ENCODE peak calls at places on chromosomes 2 and 18, in five cellular contexts. R, T, I, H and A are unnamed samples.

GRCh38 chr2:221019668-221020067 is 552.4 kb downstream of the EPHA4 start:
- DNase-seq in R (no peak), T (no peak), I (no peak), H (no peak), A (no peak)

GRCh38 chr2:192593561-192593960 is 398.8 kb upstream of the TMEFF2 start:
- DNase-seq in R (no peak), T (no peak), I (no peak), H (no peak), A (no peak)

GRCh38 chr2:38128653-38129052 is 52.7 kb upstream of the CYP1B1 start:
- DNase-seq in R (no peak), T (no peak), I (no peak), H (peak), A (no peak)

GRCh38 chr2:74835831-74836674 is 2.1 kb downstream of the HK2 start:
- DNase-seq in R (peak), T (no peak), I (no peak), H (peak), A (peak)

GRCh38 chr2:220001693-220002260 is 374.3 kb downstream of the SLC4A3 start:
- DNase-seq in R (no peak), T (no peak), I (no peak), H (peak), A (no peak)

GRCh38 chr2:27989149-27989548 is 98.6 kb downstream of the BABAM2 start:
- DNase-seq in R (peak), T (no peak), I (no peak), H (no peak), A (no peak)

GRCh38 chr2:166382-166781 is 97.5 kb downstream of the SH3YL1 start:
- DNase-seq in R (no peak), T (no peak), I (no peak), H (no peak), A (no peak)

GRCh38 chr2:7272180-7272579 is 355.0 kb downstream of the RNF144A start:
- DNase-seq in R (no peak), T (no peak), I (no peak), H (peak), A (no peak)

GRCh38 chr2:42513252-42513918 is 19.6 kb upstream of the KCNG3 start:
- DNase-seq in R (peak), T (no peak), I (no peak), H (peak), A (peak)

GRCh38 chr18:46325836-46326235 is 221.7 kb downstream of the HAUS1 start:
- DNase-seq in R (no peak), T (no peak), I (peak), H (no peak), A (no peak)

DNA sequence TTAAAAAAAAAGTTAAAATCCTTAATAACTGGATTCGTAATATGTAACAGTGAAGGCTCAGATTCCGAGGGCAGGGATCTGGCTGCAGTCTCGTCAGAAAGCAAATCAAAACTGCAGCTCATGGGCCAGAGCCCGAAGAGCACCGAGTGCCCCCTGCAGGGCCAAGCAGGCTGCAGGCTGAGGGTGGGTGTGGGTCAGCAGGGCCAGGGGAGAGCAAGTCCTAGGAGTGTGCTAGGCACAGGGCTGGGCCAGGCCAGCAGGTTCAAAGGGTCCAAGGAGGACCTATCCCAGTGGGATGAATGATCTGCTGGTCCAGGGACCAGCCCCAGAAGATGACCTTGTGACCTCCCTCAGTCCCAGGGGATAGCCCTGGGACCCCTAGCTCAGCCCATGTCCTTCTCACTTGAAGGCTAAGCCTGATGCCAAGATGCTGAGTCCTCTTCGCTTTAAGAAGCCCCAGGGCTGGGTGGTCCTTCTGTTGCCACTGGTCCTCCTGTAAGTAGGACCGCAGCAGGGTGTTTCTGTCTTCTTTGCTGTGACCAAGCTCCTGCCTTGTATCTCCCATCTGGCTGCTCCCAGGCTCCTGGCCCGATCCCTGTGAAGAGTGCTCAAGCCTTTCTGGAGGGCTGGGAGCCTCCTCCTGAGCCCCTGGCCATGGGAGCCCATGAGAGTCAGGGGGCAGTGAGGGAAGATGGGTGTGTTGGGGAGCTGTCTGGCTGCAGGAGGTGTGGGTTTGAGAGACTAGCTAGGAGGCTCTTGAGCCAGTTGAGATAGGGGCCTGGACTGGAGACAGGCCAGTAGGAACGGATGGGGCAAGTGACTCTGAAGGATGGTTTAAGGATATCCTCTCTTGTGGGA is 150.7 kb downstream of the DYSF start:
- DNase-seq in R (no peak), T (no peak), I (peak), H (no peak), A (no peak)
- H3K27ac ChIP-seq in R (no peak), T (no peak), I (no peak), H (no peak), A (no peak)

GRCh38 chr2:159788218-159788617 is 9.8 kb downstream of the CD302 start:
- DNase-seq in R (no peak), T (no peak), I (no peak), H (no peak), A (no peak)
- H3K27ac ChIP-seq in R (no peak), T (no peak), I (no peak), H (no peak), A (no peak)

DNA sequence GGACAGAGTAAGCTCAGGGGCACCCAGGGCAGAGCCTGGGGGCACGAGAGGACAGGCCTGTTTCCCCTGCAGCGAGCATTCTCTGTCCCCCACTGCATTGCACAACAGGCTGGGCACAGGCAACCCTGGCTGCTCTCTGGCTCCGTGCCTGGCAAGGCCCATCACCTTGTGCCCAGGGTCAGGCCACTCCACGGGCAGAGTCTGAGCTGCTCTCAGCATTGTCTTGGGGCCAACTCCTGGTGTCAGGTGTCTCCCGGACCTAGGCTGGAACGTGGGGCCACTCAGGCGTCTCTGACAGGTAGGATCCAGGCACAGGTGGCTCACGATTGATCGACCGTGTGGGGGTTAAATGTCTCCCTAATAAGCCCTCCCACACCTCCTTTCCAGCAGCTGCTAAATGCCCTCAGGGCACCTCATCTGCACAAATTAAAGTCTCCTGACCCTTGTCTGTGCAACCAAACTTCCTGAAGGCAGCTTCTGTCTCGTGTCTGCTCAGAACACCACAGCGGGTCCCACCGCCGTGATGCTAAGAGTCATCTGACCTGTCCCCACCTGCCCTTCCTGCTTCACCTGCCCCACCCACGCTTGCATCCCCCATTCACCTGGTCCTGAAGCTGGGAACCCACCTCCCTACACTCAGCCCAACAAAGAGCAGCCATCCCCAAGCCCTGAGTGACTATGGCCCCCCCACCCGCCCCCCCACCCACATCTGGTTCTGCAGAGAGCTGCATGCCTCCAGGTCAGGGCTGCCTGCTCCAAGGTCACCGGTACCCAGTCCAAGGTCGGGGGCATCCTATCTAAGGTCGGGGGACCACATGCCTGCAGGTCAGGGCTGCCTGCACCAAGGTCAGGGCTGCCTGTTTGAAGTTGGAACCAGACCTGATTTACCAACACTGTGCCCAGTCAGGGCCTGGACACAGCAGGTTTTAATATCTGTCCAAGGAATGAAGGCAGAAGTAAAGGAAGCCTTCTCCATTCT is 66.4 kb upstream of the GPC1 start:
- DNase-seq in R (no peak), T (no peak), I (no peak), H (no peak), A (no peak)
- H3K27ac ChIP-seq in R (peak), T (peak), I (peak), H (peak), A (no peak)

GRCh38 chr2:9347411-9347853 is 75.9 kb downstream of the ITGB1BP1 start:
- DNase-seq in R (no peak), T (peak), I (no peak), H (peak), A (no peak)

GRCh38 chr2:9346885-9347284 is 76.4 kb downstream of the ITGB1BP1 start:
- DNase-seq in R (no peak), T (no peak), I (no peak), H (no peak), A (no peak)

GRCh38 chr2:9344434-9344833 is 78.9 kb downstream of the ITGB1BP1 start:
- DNase-seq in R (no peak), T (no peak), I (no peak), H (no peak), A (no peak)

GRCh38 chr2:9345343-9345742 is 78.0 kb downstream of the ITGB1BP1 start:
- DNase-seq in R (no peak), T (no peak), I (no peak), H (no peak), A (no peak)

GRCh38 chr2:9345997-9346396 is 77.3 kb downstream of the ITGB1BP1 start:
- DNase-seq in R (no peak), T (no peak), I (no peak), H (no peak), A (no peak)
- H3K27ac ChIP-seq in R (no peak), T (peak), I (no peak), H (no peak), A (no peak)

DNA sequence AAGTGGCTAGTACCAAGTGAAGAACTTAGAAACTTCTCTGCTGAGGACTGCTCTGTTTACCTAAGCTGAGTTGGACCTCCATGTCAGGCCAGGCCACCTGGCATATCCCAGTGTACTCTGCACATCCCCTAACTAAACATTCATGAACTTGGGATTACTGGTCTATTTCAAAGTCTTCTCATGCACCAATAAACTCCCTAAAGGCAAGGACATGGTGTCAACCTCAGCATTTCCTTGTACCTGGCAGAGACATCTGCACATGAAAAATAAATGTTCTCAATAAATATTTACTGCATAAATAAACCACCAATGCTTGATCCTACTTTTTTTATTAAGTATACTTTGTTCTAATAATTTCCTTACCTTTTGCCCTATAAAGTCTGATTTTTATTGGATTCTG is 124.8 kb downstream of the LAMA1 start:
- DNase-seq in R (no peak), T (no peak), I (no peak), H (no peak), A (no peak)
- H3K27ac ChIP-seq in R (no peak), T (no peak), I (no peak), H (no peak), A (no peak)

GRCh38 chr2:240962371-240963064 is 35.9 kb upstream of the SNED1 start:
- DNase-seq in R (no peak), T (peak), I (peak), H (peak), A (peak)

GRCh38 chr2:240963376-240964220 is 34.8 kb upstream of the SNED1 start:
- DNase-seq in R (no peak), T (peak), I (peak), H (no peak), A (no peak)

GRCh38 chr2:240964221-240964853 is 34.1 kb upstream of the SNED1 start:
- DNase-seq in R (no peak), T (no peak), I (peak), H (no peak), A (no peak)

GRCh38 chr2:240961878-240962277 is 36.5 kb upstream of the SNED1 start:
- DNase-seq in R (no peak), T (no peak), I (no peak), H (no peak), A (no peak)

DNA sequence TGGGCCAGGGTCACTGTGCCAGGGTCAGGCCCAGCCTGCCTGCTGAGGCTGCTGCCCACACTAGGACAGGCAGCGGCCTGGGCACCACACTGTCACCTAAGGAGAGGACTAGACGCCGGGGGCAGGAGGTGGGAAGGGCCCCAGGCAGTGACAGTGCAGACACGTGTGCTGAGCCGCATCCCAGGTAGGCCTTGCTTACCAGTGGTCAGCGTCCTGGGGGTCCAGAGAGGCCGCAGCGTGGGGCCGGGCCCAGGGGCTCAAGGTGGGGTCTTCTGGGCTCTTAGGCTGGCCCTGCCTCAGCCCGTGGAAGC is 35.4 kb upstream of the SNED1 start:
- DNase-seq in R (no peak), T (peak), I (peak), H (no peak), A (no peak)
- H3K27ac ChIP-seq in R (no peak), T (peak), I (no peak), H (no peak), A (no peak)

DNA sequence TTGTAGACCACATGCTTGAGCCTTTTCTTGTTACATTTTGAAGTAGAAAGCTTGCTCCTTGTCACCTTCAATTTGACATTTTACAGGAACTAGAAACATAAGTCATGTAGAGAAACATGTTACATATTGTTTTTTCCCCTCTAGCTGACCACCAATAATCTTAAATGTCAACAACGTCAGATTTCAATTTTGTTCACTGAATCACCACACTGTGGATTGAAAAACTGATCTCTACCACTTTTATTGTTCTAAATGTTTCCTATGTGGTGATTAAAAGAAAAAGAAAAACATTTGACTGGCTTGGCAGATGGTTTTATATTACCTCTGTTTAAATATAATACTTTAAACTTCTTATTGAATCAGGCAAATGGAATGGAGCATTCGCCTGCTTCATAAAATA is 87.7 kb downstream of the DSEL start:
- DNase-seq in R (no peak), T (no peak), I (no peak), H (peak), A (no peak)
- H3K27ac ChIP-seq in R (no peak), T (no peak), I (peak), H (no peak), A (no peak)

DNA sequence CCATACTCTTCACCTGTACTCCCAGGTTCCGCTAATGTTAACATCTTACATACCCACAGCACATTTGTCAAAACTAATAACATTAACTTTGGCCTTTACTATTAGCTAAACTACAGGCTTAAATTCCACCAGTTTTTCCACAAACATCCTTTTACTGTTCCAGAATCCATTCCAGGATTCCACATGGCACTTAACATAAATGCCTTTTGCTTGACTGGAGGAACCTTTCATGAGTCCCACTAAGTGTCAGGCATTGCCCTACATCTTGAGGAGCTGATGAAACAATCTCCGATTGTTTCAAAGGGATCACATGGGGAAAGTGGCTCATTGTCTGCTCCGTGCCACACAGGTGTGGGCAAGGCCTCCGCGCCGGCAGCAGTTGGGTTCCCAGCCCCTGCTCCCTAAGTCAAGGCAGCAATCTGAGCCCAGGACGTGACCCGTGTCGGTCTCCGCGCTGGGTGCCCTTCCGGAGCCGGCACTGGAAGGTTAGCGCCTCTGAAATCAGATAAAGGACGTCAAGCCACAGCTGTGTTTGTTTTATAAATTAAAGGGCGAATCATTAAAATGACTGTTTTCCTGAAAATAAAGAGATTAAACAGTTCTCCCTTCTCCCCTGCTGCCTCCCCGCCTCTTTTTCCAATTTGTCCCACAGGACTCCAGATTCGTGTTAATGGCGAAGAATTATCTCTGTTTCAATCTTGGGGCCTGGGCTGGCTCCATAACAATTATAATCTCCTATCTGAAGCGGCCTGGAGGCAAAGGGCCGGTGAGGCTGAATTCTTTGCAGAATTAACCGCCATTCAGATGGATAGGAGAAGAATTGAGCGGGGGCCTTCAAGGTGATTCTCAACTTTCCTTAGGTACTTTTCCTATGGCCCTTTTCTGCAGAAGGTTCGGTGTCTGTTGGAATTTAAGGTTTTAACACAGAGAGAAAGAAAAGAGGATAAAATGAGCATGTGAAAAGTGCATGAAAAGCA is 84.3 kb upstream of the FZD7 start:
- DNase-seq in R (no peak), T (no peak), I (no peak), H (no peak), A (peak)
- H3K27ac ChIP-seq in R (no peak), T (no peak), I (no peak), H (no peak), A (no peak)